ENCODE peak calls at places on chromosomes 7 and 10, in five cellular contexts. T is lower lobe of right lung, J is prostate gland, Q is HCT116, Z is stomach. F is an unnamed sample.

GRCh38 chr7:50821457-50821977 is 38.8 kb upstream of the GRB10 start:
- DNase-seq in Q (no peak), J (no peak), T (no peak), Z (no peak), F (no peak)

GRCh38 chr7:78062214-78062613 is 263.6 kb downstream of the PHTF2 start:
- DNase-seq in Z (peak; percentile 28), T (no peak), J (no peak), Q (no peak), F (no peak)

GRCh38 chr10:125148021-125148439 is 12.3 kb downstream of the CTBP2 start:
- DNase-seq in T (no peak), Z (no peak), Q (no peak), J (no peak), F (peak; percentile 51)

GRCh38 chr10:1054684-1055083 is 1.5 kb upstream of the WDR37 start:
- DNase-seq in Q (no peak), T (no peak), J (no peak), Z (no peak), F (no peak)

GRCh38 chr10:93701903-93702277 is 502 bp downstream of the FRA10AC1 start:
- DNase-seq in J (peak; percentile 8), T (no peak), Z (no peak), Q (no peak), F (peak; percentile 21)

GRCh38 chr10:22314852-22315251 is 1.3 kb upstream of the COMMD3 start:
- DNase-seq in T (no peak), Q (no peak), Z (no peak), J (no peak), F (no peak)

GRCh38 chr7:47498229-47499056 is 83.5 kb downstream of the TNS3 start:
- DNase-seq in Z (no peak), J (no peak), T (no peak), Q (no peak), F (peak; percentile 85)

GRCh38 chr10:77899080-77899477 is 27.5 kb downstream of the DLG5 start:
- DNase-seq in Z (peak; percentile 86), J (peak; percentile 93), T (peak; percentile 58), Q (peak; percentile 36), F (peak; percentile 91)

GRCh38 chr10:15879663-15880062 is 19.4 kb upstream of the MINDY3 start:
- DNase-seq in T (no peak), J (no peak), Z (no peak), Q (no peak), F (no peak)

GRCh38 chr10:17228081-17229015 is at the start of gene VIM:
- DNase-seq in Z (peak; percentile 73), J (peak; percentile 46), Q (peak; percentile 84), T (peak; percentile 90), F (peak; percentile 81)

GRCh38 chr7:116554436-116554835 is 29.6 kb downstream of the CAV1 start:
- DNase-seq in J (no peak), Z (no peak), Q (no peak), T (no peak), F (no peak)
- H3K27ac ChIP-seq in J (no peak overlapping the region), Z (peak overlapping the region; percentile 85), Q (no peak overlapping the region), T (no peak overlapping the region), F (no peak overlapping the region)

GRCh38 chr7:158699341-158699740 is 5.3 kb downstream of the NCAPG2 start:
- DNase-seq in Q (no peak), Z (no peak), T (no peak), J (no peak), F (no peak)

GRCh38 chr7:158695056-158695455 is 9.5 kb downstream of the NCAPG2 start:
- DNase-seq in Q (no peak), Z (no peak), T (no peak), J (no peak), F (no peak)

GRCh38 chr7:158695726-158696452 is 8.7 kb downstream of the NCAPG2 start:
- DNase-seq in Q (peak; percentile 34), T (peak; percentile 53), Z (peak; percentile 49), J (peak; percentile 70), F (peak; percentile 75)

GRCh38 chr7:158698657-158699195 is 5.9 kb downstream of the NCAPG2 start:
- DNase-seq in J (no peak), Q (no peak), Z (no peak), T (no peak), F (no peak)

GRCh38 chr7:158694650-158695049 is 10.0 kb downstream of the NCAPG2 start:
- DNase-seq in Q (no peak), Z (no peak), T (no peak), J (no peak), F (no peak)
- H3K36me3 ChIP-seq in Q (peaks cover 38% of the 10 kb centered on the region), Z (peaks cover 5% of the 10 kb centered on the region), T (peaks cover 12% of the 10 kb centered on the region), J (no peaks in the 10 kb centered on the region), F (no peaks in the 10 kb centered on the region)

GRCh38 chr10:70270952-70271351 is 12.9 kb downstream of the NPFFR1 start:
- DNase-seq in Q (no peak), Z (no peak), T (no peak), J (no peak), F (no peak)

GRCh38 chr10:70271996-70272924 is 11.5 kb downstream of the NPFFR1 start:
- DNase-seq in T (no peak), Z (peak; percentile 46), Q (no peak), J (no peak), F (no peak)

GRCh38 chr10:70269741-70270140 is 14.1 kb downstream of the NPFFR1 start:
- DNase-seq in Q (no peak), T (no peak), J (no peak), Z (no peak), F (no peak)

GRCh38 chr10:70274643-70275042 is 9.2 kb downstream of the NPFFR1 start:
- DNase-seq in T (no peak), J (no peak), Q (no peak), Z (no peak), F (no peak)

GRCh38 chr10:70272925-70273316 is 10.9 kb downstream of the NPFFR1 start:
- DNase-seq in Z (no peak), T (no peak), Q (no peak), J (no peak), F (no peak)
- TF ChIP-seq CTCF in Z (peak; percentile 73), T (peak; percentile 49), Q (peak; percentile 38), J (peak; percentile 47), F (peak; percentile 48)

GRCh38 chr10:132412316-132413192 is 15.6 kb downstream of the PWWP2B start:
- DNase-seq in T (peak; percentile 55), Z (no peak), Q (no peak), J (no peak), F (no peak)

GRCh38 chr10:132410779-132411532 is 14.0 kb downstream of the PWWP2B start:
- DNase-seq in J (no peak), T (no peak), Q (no peak), Z (no peak), F (no peak)

GRCh38 chr10:132413226-132414205 is 16.5 kb downstream of the PWWP2B start:
- DNase-seq in T (peak; percentile 28), Z (no peak), J (no peak), Q (no peak), F (no peak)

GRCh38 chr10:132410056-132410778 is 13.2 kb downstream of the PWWP2B start:
- DNase-seq in Q (no peak), T (peak; percentile 43), J (no peak), Z (no peak), F (no peak)

DNA sequence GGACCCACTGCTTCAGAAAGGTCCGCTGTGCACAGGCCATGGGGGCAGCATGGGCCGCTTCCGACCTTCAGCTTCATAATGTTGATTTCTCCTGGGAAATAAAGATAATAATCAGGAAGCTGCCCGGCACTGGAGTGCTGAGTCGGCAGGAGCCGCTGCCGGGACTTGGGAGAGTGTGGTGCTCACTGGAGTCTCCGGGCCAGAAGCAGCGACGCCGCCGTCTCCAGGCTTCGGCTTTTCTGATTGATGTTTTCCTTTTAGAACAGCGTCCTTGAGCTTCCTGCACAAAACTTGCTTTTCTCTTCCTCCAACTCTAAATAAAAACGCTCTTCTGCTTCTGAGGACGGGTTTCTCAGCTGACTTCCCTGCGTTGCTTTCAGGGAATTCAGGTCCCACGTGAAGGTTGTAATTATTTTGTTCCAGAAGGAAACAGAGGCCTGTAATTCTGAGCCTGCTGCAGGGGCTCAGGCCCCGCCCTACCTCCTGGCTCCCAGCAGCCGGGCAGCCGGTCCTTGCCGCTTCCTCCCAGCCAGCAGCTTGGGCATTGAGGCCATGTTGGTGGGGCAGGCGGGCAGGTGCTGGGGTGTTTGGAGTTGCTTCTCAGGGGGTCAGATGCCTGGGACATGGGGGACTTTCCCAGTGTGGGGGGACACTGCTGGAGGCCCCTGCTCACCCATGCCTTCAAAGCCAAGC is 14.7 kb downstream of the PWWP2B start:
- DNase-seq in Q (no peak), J (peak; percentile 68), Z (peak; percentile 69), T (peak; percentile 70), F (peak; percentile 74)
- H3K27ac ChIP-seq in Q (no peak overlapping the region), J (peak overlapping the region; percentile 98), Z (peak overlapping the region; percentile 95), T (peak overlapping the region; percentile 78), F (peak overlapping the region; percentile 78)

GRCh38 chr7:45050198-45050597 is 38.6 kb downstream of the NACAD start:
- DNase-seq in J (no peak), Q (no peak), T (no peak), Z (no peak), F (no peak)

GRCh38 chr7:45048748-45049147 is 40.0 kb downstream of the NACAD start:
- DNase-seq in Q (no peak), T (no peak), J (no peak), Z (no peak), F (no peak)

GRCh38 chr7:45039106-45039505 is 39.1 kb downstream of the CCM2 start:
- DNase-seq in Q (no peak), J (no peak), Z (no peak), T (no peak), F (no peak)

GRCh38 chr7:45044333-45044732 is 44.3 kb downstream of the CCM2 start:
- DNase-seq in T (no peak), Z (no peak), J (no peak), Q (no peak), F (no peak)
- H3K36me3 ChIP-seq in T (peaks cover 88% of the 10 kb centered on the region), Z (peaks cover 77% of the 10 kb centered on the region), J (no peaks in the 10 kb centered on the region), Q (no peaks in the 10 kb centered on the region), F (no peaks in the 10 kb centered on the region)

GRCh38 chr7:2903686-2904162 is 59.6 kb upstream of the GNA12 start:
- DNase-seq in Z (no peak), J (no peak), T (no peak), Q (no peak), F (no peak)

GRCh38 chr7:2905500-2905899 is 61.4 kb upstream of the GNA12 start:
- DNase-seq in J (no peak), T (no peak), Z (no peak), Q (no peak), F (no peak)

GRCh38 chr7:2905027-2905426 is 60.9 kb upstream of the GNA12 start:
- DNase-seq in Z (no peak), Q (no peak), J (no peak), T (no peak), F (no peak)

GRCh38 chr7:2906197-2906931 is 62.3 kb upstream of the GNA12 start:
- DNase-seq in J (no peak), Z (no peak), T (no peak), Q (no peak), F (no peak)

GRCh38 chr7:2904202-2904601 is 60.1 kb upstream of the GNA12 start:
- DNase-seq in J (no peak), Q (no peak), Z (no peak), T (no peak), F (no peak)
- TF ChIP-seq CTCF in J (no peak), Q (no peak), Z (no peak), T (no peak), F (no peak)

F was measured in colonic mucosa.